ENCODE peak calls at places on chromosomes 3 and 15, in five cellular contexts. W is H7, E is EL, P is aorta, L is tibial artery. K is an unnamed sample.

GRCh38 chr15:68812596-68813548 is 7.8 kb downstream of the ANP32A start:
- DNase-seq in L (no peak), W (peak; percentile 3), P (no peak), E (peak; percentile 40), K (no peak)

GRCh38 chr15:74281147-74282133 is 45.3 kb downstream of the CCDC33 start:
- DNase-seq in E (no peak), L (no peak), W (no peak), P (no peak), K (no peak)

GRCh38 chr15:60370105-60370803 is 27.5 kb downstream of the ANXA2 start:
- DNase-seq in P (no peak), L (no peak), E (no peak), W (no peak), K (no peak)

GRCh38 chr3:53616971-53617892 is 122.8 kb downstream of the CACNA1D start:
- DNase-seq in E (no peak), L (no peak), W (no peak), P (no peak), K (no peak)

GRCh38 chr3:69847303-69847702 is 108.0 kb downstream of the MITF start:
- DNase-seq in L (no peak), E (no peak), P (no peak), W (no peak), K (no peak)

GRCh38 chr15:60372756-60373155 is 25.0 kb downstream of the ANXA2 start:
- DNase-seq in P (no peak), W (no peak), L (no peak), E (no peak), K (no peak)

GRCh38 chr3:37135561-37135960 is 38.8 kb downstream of the LRRFIP2 start:
- DNase-seq in P (no peak), L (no peak), E (no peak), W (no peak), K (no peak)

GRCh38 chr3:148158210-148158609 is 539.5 kb upstream of the AGTR1 start:
- DNase-seq in W (no peak), L (no peak), P (peak; percentile 40), E (peak; percentile 71), K (no peak)

GRCh38 chr3:127440384-127440783 is 150.1 kb downstream of the TPRA1 start:
- DNase-seq in E (no peak), W (no peak), P (no peak), L (no peak), K (no peak)

GRCh38 chr15:41284425-41285177 is 47.8 kb downstream of the OIP5 start:
- DNase-seq in P (no peak), W (peak; percentile 30), L (no peak), E (peak; percentile 24), K (peak; percentile 73)

GRCh38 chr3:189165092-189165491 is 6.7 kb upstream of the TPRG1 start:
- DNase-seq in P (no peak), W (no peak), E (no peak), L (no peak), K (no peak)

GRCh38 chr3:138348107-138348949 is at the start of gene MRAS:
- DNase-seq in E (peak; percentile 82), W (peak; percentile 93), L (peak; percentile 89), P (peak; percentile 87), K (peak; percentile 60)

GRCh38 chr15:32096211-32096610 is 65.9 kb downstream of the CHRNA7 start:
- DNase-seq in E (no peak), P (no peak), W (no peak), L (no peak), K (no peak)

GRCh38 chr15:71512281-71513016 is 297.9 kb upstream of the NR2E3 start:
- DNase-seq in E (no peak), P (no peak), W (no peak), L (no peak), K (no peak)

GRCh38 chr3:30167511-30168135 is 438.8 kb upstream of the TGFBR2 start:
- DNase-seq in L (no peak), P (no peak), E (no peak), W (peak; percentile 2), K (no peak)

GRCh38 chr15:35669457-35670045 is 123.6 kb upstream of the DPH6 start:
- DNase-seq in E (no peak), P (no peak), L (no peak), W (no peak), K (peak; percentile 8)

GRCh38 chr15:61871926-61872522 is 188.2 kb downstream of the VPS13C start:
- DNase-seq in L (no peak), E (peak; percentile 14), W (peak; percentile 4), P (no peak), K (peak; percentile 44)

GRCh38 chr3:113933746-113934145 is 14.1 kb upstream of the ZDHHC23 start:
- DNase-seq in L (no peak), E (no peak), W (no peak), P (no peak), K (no peak)

GRCh38 chr3:74442683-74443082 is 171.8 kb downstream of the CNTN3 start:
- DNase-seq in W (no peak), L (no peak), P (no peak), E (no peak), K (no peak)

GRCh38 chr3:87375231-87375682 is 98.9 kb upstream of the POU1F1 start:
- DNase-seq in L (no peak), W (no peak), P (no peak), E (no peak), K (no peak)

GRCh38 chr3:127328391-127328790 is 40.5 kb upstream of the PRR20G start:
- DNase-seq in W (no peak), L (no peak), P (no peak), E (no peak), K (no peak)

GRCh38 chr15:63403254-63403945 is 21.8 kb upstream of the CA12 start:
- DNase-seq in P (no peak), W (no peak), L (no peak), E (no peak), K (no peak)

GRCh38 chr3:56930706-56931105 is 129.0 kb upstream of the ARHGEF3 start:
- DNase-seq in L (no peak), W (no peak), E (no peak), P (no peak), K (no peak)

GRCh38 chr3:140187648-140188221 is 252.8 kb downstream of the CLSTN2 start:
- DNase-seq in P (no peak), L (no peak), W (no peak), E (no peak), K (no peak)